ENCODE peak calls at places on chromosomes 12 and 14, in four cellular contexts. G, U, K and C are unnamed samples.
A peak's percentile ranks its signal among the peaks of the same experiment; 100 is the strongest.

GRCh38 chr12:121590476-121591143 is 9.8 kb upstream of the KDM2B start:
- DNase-seq in G (no peak), U (no peak), K (no peak), C (no peak)

GRCh38 chr12:95443458-95443857 is 30.5 kb upstream of the METAP2 start:
- DNase-seq in G (no peak), U (no peak), K (no peak), C (no peak)

GRCh38 chr12:68776976-68777610 is 30.9 kb upstream of the MDM2 start:
- DNase-seq in G (no peak), U (no peak), K (no peak), C (no peak)

GRCh38 chr14:92475037-92475436 is 38.5 kb upstream of the RIN3 start:
- DNase-seq in G (no peak), U (no peak), K (no peak), C (no peak)

GRCh38 chr14:91453744-91454143 is 36.1 kb upstream of the CCDC88C start:
- DNase-seq in G (no peak), U (no peak), K (no peak), C (no peak)

GRCh38 chr12:108640802-108641445 is 7.2 kb upstream of the SELPLG start:
- DNase-seq in G (no peak), U (no peak), K (peak; percentile 59), C (no peak)

GRCh38 chr12:121277367-121277744 is 19.2 kb downstream of the CAMKK2 start:
- DNase-seq in G (no peak), U (no peak), K (no peak), C (no peak)

GRCh38 chr12:52063986-52064649 is 5.7 kb upstream of the ATG101 start:
- DNase-seq in G (no peak), U (no peak), K (no peak), C (no peak)

GRCh38 chr12:121144416-121144914 is 11.8 kb downstream of the P2RX7 start:
- DNase-seq in G (no peak), U (no peak), K (no peak), C (no peak)

GRCh38 chr14:20386276-20386855 is 26.9 kb downstream of the TEP1 start:
- DNase-seq in G (no peak), U (no peak), K (no peak), C (no peak)

GRCh38 chr12:115383668-115384067 is 699.7 kb upstream of the TBX3 start:
- DNase-seq in G (no peak), U (no peak), K (peak; percentile 21), C (no peak)

GRCh38 chr12:52003016-52003550 is 3.7 kb upstream of the TAMALIN start:
- DNase-seq in G (no peak), U (no peak), K (no peak), C (no peak)

GRCh38 chr12:48291511-48291910 is 59.2 kb downstream of the ZNF641 start:
- DNase-seq in G (no peak), U (no peak), K (no peak), C (no peak)

GRCh38 chr12:12376636-12377448 is 20.0 kb downstream of the BORCS5 start:
- DNase-seq in G (no peak), U (peak; percentile 79), K (peak; percentile 82), C (peak; percentile 71)

GRCh38 chr12:106329231-106329985 is 26.9 kb downstream of the TCP11L2 start:
- DNase-seq in G (no peak), U (no peak), K (no peak), C (no peak)

GRCh38 chr14:91350483-91350812 is 67.2 kb downstream of the CCDC88C start:
- DNase-seq in G (no peak), U (no peak), K (no peak), C (no peak)

GRCh38 chr12:42990387-42990786 is 400.8 kb upstream of the PRICKLE1 start:
- DNase-seq in G (no peak), U (no peak), K (no peak), C (no peak)

GRCh38 chr12:114697741-114698565 is 14.0 kb upstream of the TBX3 start:
- DNase-seq in G (no peak), U (no peak), K (peak; percentile 83), C (peak; percentile 34)

GRCh38 chr12:60174476-60174875 is 578.6 kb downstream of the SLC16A7 start:
- DNase-seq in G (no peak), U (no peak), K (no peak), C (no peak)

GRCh38 chr12:115404761-115405470 is 720.9 kb upstream of the TBX3 start:
- DNase-seq in G (no peak), U (no peak), K (peak; percentile 8), C (no peak)

GRCh38 chr14:88516742-88517418 is 37.9 kb downstream of the PTPN21 start:
- DNase-seq in G (no peak), U (no peak), K (peak; percentile 44), C (peak; percentile 76)

GRCh38 chr12:57583008-57583831 is 7.8 kb upstream of the PIP4K2C start:
- DNase-seq in G (no peak), U (peak; percentile 63), K (peak; percentile 91), C (peak; percentile 83)

GRCh38 chr14:36665887-36666415 is 4.3 kb downstream of the PAX9 start:
- DNase-seq in G (no peak), U (no peak), K (no peak), C (no peak)

GRCh38 chr12:125271850-125272249 is 206.6 kb downstream of the AACS start:
- DNase-seq in G (no peak), U (no peak), K (no peak), C (no peak)